ENCODE peak calls at places on chromosomes 13 and 19, in nine cellular contexts. I is upper lobe of right lung, M is fibroblast of lung, B is DND-41, O is left ventricle myocardium inferior, S is hepatocyte, G is Caco-2, Q is breast epithelium, T is neuronal stem cell. H is an unnamed sample. For H3K4me1 and H3K27me3, the result is how much of the 10 kb centered on the place peaks cover.

GRCh38 chr13:79767126-79767525 is 286.2 kb downstream of the NDFIP2 start:
- DNase-seq in I (no peak), M (no peak), B (no peak), O (no peak), S (no peak), G (peak), Q (no peak), T (no peak), H (no peak)

GRCh38 chr19:16445238-16446107 is 26.3 kb downstream of the EPS15L1 start:
- DNase-seq in I (no peak), M (peak), B (no peak), O (no peak), S (no peak), G (peak), Q (no peak), T (no peak), H (no peak)

GRCh38 chr19:13781547-13781946 is 7.3 kb downstream of the C19orf53 start:
- DNase-seq in I (peak), M (peak), B (no peak), O (peak), S (peak), G (peak), Q (no peak), T (peak), H (peak)

GRCh38 chr13:30422056-30422914 is at the start of gene UBE2L5:
- DNase-seq in I (peak), M (peak), B (peak), O (peak), S (peak), G (peak), Q (peak), T (peak), H (peak)

GRCh38 chr19:16325161-16325527 is 518 bp downstream of the KLF2 start:
- DNase-seq in I (peak), M (no peak), B (no peak), O (peak), S (peak), G (peak), Q (no peak), T (peak), H (peak)

GRCh38 chr13:93966267-93966936 is 513.1 kb downstream of the DCT start:
- DNase-seq in I (no peak), M (no peak), B (no peak), O (no peak), S (no peak), G (no peak), Q (no peak), T (no peak), H (no peak)

GRCh38 chr13:113499936-113500335 is 9.4 kb upstream of the DCUN1D2 start:
- DNase-seq in I (no peak), M (peak), B (no peak), O (no peak), S (no peak), G (no peak), Q (no peak), T (no peak), H (no peak)

GRCh38 chr19:45640849-45641273 is 1.7 kb upstream of the EML2 start:
- DNase-seq in I (peak), M (no peak), B (no peak), O (no peak), S (peak), G (no peak), Q (no peak), T (no peak), H (peak)

GRCh38 chr19:2974342-2974932 is 2.9 kb upstream of the TLE6 start:
- DNase-seq in I (peak), M (no peak), B (peak), O (peak), S (peak), G (no peak), Q (no peak), T (no peak), H (peak)
- H3K4me1 ChIP-seq in I (half or more), M (under half), B (under half), O (half or more), S (under half), G (under half), Q (under half), T (under half), H (under half)

DNA sequence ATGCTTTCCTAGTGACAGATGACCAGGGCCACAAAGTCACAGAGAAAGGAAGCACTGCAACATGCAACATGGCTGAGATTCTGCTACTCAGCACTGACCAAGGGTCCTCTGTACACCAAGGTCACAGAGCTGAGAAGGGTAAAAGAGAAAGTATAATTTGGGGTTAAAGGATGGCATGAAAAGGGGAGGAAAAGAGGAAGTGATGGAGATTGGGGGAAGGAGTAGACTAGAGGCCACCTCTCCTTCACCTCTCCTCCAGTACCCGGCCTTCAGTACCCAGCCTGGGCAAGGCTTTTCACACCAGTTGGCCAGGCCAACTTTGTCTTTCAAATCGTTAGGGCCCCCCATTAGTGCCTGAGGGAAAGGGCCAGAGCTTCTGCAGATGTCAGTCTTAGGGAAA is 6.3 kb upstream of the RPS19 start:
- DNase-seq in I (no peak), M (no peak), B (no peak), O (no peak), S (no peak), G (no peak), Q (no peak), T (no peak), H (no peak)
- H3K27me3 ChIP-seq in I (under half), M (under half), B (under half), O (half or more), S (under half), G (under half), Q (under half), T (under half), H (under half)

DNA sequence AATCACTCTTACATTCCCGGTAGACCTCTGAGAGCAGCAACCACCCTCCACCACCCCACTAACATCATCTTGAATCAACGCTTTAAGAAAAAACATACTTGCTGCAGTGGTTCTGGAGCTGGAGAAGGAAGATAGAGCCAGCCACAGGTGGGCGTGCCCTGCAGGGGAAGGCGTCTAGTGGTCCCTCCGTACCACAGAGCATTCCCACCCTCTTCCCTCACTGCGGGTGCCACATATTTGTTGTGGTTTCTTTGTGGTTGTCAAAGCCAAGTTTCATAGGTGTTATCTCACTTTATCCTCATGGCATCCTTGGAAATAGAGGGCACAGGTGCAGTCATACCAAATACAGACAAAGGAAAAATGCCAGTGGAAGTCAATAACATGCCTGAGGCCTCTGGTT is 22.2 kb downstream of the COL4A2 start:
- DNase-seq in I (no peak), M (no peak), B (no peak), O (no peak), S (no peak), G (no peak), Q (no peak), T (no peak), H (no peak)
- H3K4me1 ChIP-seq in I (under half), M (under half), B (under half), O (half or more), S (under half), G (under half), Q (under half), T (under half), H (under half)

DNA sequence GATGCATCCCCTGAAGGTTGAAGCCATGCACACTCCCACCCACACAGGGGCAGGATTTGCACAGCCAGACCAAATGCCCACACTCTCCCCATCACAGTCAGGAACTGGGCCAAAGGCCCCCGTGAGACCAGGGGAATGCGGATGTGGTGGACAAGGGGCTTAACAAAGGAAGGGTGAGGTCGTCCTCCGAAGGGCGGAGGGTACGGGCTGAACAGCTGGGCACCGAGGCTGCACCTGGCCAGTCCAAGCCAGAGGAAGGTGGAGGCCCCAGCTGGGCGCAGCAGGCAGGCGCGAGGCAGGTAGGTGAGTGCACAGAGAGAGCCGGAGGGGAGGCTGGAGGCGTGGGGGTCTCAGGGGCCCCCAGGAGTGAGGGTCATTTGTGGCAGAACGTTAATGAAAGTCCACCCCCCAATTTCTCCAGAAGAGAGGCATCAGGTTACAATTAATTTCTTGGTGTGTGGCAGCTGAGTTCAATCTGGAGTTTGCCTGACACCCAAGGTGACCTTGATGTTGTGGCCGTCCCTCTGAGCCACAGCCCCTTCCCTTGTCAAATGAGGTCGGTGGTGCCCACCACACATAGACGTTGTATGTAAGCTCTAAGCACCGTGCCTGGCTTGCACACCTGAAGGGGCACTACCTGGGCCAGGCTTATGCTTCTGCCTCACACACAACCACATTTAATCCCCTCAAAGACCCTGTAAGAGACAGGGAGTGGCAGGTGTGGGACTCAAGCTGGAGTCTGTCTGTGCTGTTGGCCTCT is 2.9 kb downstream of the KLK15 start:
- DNase-seq in I (no peak), M (no peak), B (no peak), O (no peak), S (no peak), G (no peak), Q (no peak), T (no peak), H (no peak)
- H3K27me3 ChIP-seq in I (under half), M (under half), B (under half), O (half or more), S (under half), G (under half), Q (under half), T (under half), H (under half)